ENCODE peak calls at places on chromosomes 2 and 18, in four cellular contexts. R is heart left ventricle, K is AG09319, C is transverse colon. D is an unnamed sample.

GRCh38 chr2:88331239-88331638 is 121.3 kb downstream of the FOXI3 start:
- DNase-seq in C (no peak), R (no peak), K (no peak), D (no peak)

GRCh38 chr2:74333175-74333574 is 10.0 kb downstream of the SLC4A5 start:
- DNase-seq in R (no peak), K (peak), C (peak), D (no peak)

GRCh38 chr2:43135583-43135982 is 90.8 kb downstream of the ZFP36L2 start:
- DNase-seq in R (peak), K (no peak), C (no peak), D (no peak)

GRCh38 chr2:200089756-200090109 is 134.4 kb downstream of the MAIP1 start:
- DNase-seq in C (no peak), R (no peak), K (no peak), D (no peak)

GRCh38 chr2:188870289-188870688 is 103.9 kb upstream of the COL3A1 start:
- DNase-seq in C (no peak), R (no peak), K (peak), D (peak)

GRCh38 chr2:77228379-77228778 is 293.8 kb downstream of the LRRTM4 start:
- DNase-seq in C (no peak), K (no peak), R (no peak), D (no peak)

GRCh38 chr18:23313379-23313778 is 139.7 kb upstream of the RIOK3 start:
- DNase-seq in R (no peak), C (no peak), K (no peak), D (no peak)

GRCh38 chr2:158507141-158507540 is 50.4 kb downstream of the PKP4 start:
- DNase-seq in C (no peak), R (no peak), K (no peak), D (no peak)

GRCh38 chr2:134167015-134167414 is 86.9 kb upstream of the MGAT5 start:
- DNase-seq in R (no peak), C (no peak), K (no peak), D (no peak)

GRCh38 chr2:241009601-241010530 is 11.4 kb downstream of the SNED1 start:
- DNase-seq in K (peak), C (no peak), R (no peak), D (peak)
- TF ChIP-seq CTCF in K (no peak), C (no peak), R (no peak), D (no peak)

GRCh38 chr2:2914252-2914651 is 463.4 kb downstream of the EIPR1 start:
- DNase-seq in R (no peak), C (no peak), K (no peak), D (no peak)
- TF ChIP-seq CTCF in R (no peak), C (no peak), K (no peak), D (no peak)

GRCh38 chr18:75247601-75248421 is 37.2 kb downstream of the TSHZ1 start:
- DNase-seq in C (no peak), R (no peak), K (no peak), D (no peak)

GRCh38 chr18:75244914-75245313 is 34.3 kb downstream of the TSHZ1 start:
- DNase-seq in C (no peak), R (no peak), K (no peak), D (no peak)

GRCh38 chr18:75241705-75242104 is 31.1 kb downstream of the TSHZ1 start:
- DNase-seq in R (no peak), K (no peak), C (no peak), D (no peak)

GRCh38 chr18:75247041-75247551 is 36.5 kb downstream of the TSHZ1 start:
- DNase-seq in K (peak), C (no peak), R (no peak), D (no peak)

DNA sequence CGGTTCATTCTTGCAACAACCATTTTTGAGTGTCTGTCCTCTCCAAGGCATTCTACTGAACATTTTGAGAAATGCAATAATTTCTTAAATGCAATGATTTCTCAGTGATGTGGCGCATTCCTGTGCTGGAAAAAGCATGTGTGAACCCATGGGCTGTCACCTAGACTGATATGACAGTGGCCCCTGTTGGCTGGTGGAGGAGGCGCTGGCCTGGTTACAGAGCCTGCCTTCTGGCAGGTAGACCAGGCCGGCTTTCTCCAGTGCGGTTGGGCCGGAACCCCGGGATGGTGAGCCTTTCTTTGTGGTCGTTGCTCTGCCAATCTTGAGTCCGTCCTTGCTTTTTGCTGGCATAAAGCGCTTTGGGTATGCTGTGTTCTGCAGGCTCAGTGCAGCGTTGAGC is 33.7 kb downstream of the TSHZ1 start:
- DNase-seq in K (no peak), C (no peak), R (no peak), D (no peak)
- TF ChIP-seq CTCF in K (no peak), C (no peak), R (peak), D (peak)

GRCh38 chr2:84492571-84492970 is 23.7 kb upstream of the DNAH6 start:
- DNase-seq in K (no peak), R (no peak), C (no peak), D (no peak)
- TF ChIP-seq CTCF in K (peak), R (no peak), C (no peak), D (no peak)

DNA sequence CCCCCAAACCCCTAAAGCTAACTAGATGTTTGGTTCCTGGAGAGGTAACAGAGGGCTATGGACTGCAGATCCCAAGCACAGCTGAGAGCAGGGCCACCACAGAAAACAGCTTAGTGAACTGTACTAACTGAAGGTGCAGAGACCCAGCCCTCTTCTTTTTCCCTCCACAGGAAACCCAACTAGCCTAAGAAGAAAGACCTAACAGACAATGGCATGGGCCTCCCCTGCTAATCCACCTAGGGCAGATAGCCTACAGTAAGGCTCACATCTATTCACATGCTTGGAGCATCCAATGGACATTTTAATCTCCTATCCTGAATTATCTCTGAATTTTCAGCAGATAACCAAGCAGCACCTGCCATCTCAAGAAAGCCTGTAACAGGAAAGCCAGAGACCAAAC is 8.8 kb upstream of the FECH start:
- DNase-seq in K (no peak), R (no peak), C (no peak), D (no peak)
- TF ChIP-seq CTCF in K (no peak), R (no peak), C (no peak), D (no peak)